ENCODE peak calls at places on chromosomes 1 and 21, in ten cellular contexts. O is thoracic aorta; K is mesendoderm; W is astrocyte; A is CD8-positive, alpha-beta T cell; I is H9; J is HCT116; P is CD8-positive, alpha-beta memory T cell; T is mucosa of descending colon; F is naive thymus-derived CD4-positive, alpha-beta T cell. L is an unnamed sample. For H3K4me1, the result is how much of the 10 kb centered on the place peaks cover.

GRCh38 chr1:66013371-66013770 is 220.7 kb downstream of the PDE4B start:
- DNase-seq in K (no peak), J (no peak), A (no peak), T (no peak), W (no peak), P (no peak), F (no peak), O (no peak), I (no peak), L (no peak)

GRCh38 chr1:111225717-111226400 is 1.7 kb upstream of the CHI3L2 start:
- DNase-seq in T (no peak), W (peak), P (no peak), I (no peak), J (no peak), A (no peak), K (no peak), O (no peak), F (peak), L (no peak)

GRCh38 chr21:31447477-31447876 is 103.4 kb upstream of the TIAM1 start:
- DNase-seq in P (no peak), T (no peak), K (no peak), W (peak), I (no peak), F (no peak), O (no peak), A (no peak), J (no peak), L (no peak)

GRCh38 chr1:1374068-1374860 is 743 bp downstream of the AURKAIP1 start:
- DNase-seq in W (no peak), P (no peak), A (peak), K (no peak), J (no peak), I (no peak), O (no peak), T (peak), F (no peak), L (peak)

GRCh38 chr1:19504796-19505693 is 19.7 kb upstream of the CAPZB start:
- DNase-seq in F (no peak), J (no peak), A (no peak), K (no peak), O (no peak), P (no peak), I (no peak), W (peak), T (no peak), L (no peak)

GRCh38 chr1:166884971-166885370 is 8.9 kb upstream of the TADA1 start:
- DNase-seq in I (no peak), W (no peak), F (no peak), K (no peak), T (no peak), A (no peak), J (no peak), O (no peak), P (no peak), L (no peak)

GRCh38 chr1:37575692-37576091 is 19.0 kb downstream of the DNALI1 start:
- DNase-seq in P (no peak), K (no peak), I (no peak), J (no peak), A (no peak), T (no peak), W (peak), O (no peak), F (no peak), L (no peak)

GRCh38 chr1:15028117-15028516 is 125.4 kb upstream of the TMEM51 start:
- DNase-seq in A (no peak), P (no peak), F (no peak), I (no peak), O (peak), T (peak), J (no peak), K (peak), W (peak), L (no peak)

GRCh38 chr1:36585760-36586072 is 103.0 kb upstream of the CSF3R start:
- DNase-seq in O (no peak), F (no peak), J (no peak), T (no peak), K (no peak), W (peak), I (no peak), A (no peak), P (no peak), L (no peak)

GRCh38 chr1:232335751-232336274 is 294.1 kb downstream of the SIPA1L2 start:
- DNase-seq in P (no peak), A (no peak), T (no peak), I (no peak), K (no peak), W (no peak), J (no peak), O (no peak), F (no peak), L (no peak)

GRCh38 chr1:221532071-221532755 is 209.7 kb downstream of the DUSP10 start:
- DNase-seq in W (no peak), P (no peak), F (no peak), T (no peak), O (no peak), J (no peak), K (no peak), I (no peak), A (no peak), L (no peak)

GRCh38 chr21:45820171-45821091 is 161.1 kb upstream of the COL6A1 start:
- DNase-seq in F (peak), T (peak), P (peak), I (peak), K (peak), W (peak), J (peak), O (no peak), A (peak), L (peak)

GRCh38 chr1:110737206-110737605 is 62.5 kb upstream of the KCNA3 start:
- DNase-seq in I (no peak), T (no peak), F (no peak), W (no peak), P (no peak), O (no peak), K (no peak), A (no peak), J (no peak), L (no peak)

GRCh38 chr1:228267962-228268890 is 60.4 kb downstream of the OBSCN start:
- DNase-seq in K (peak), T (no peak), J (no peak), F (no peak), I (peak), O (no peak), A (no peak), P (no peak), W (no peak), L (no peak)

GRCh38 chr1:59017501-59018231 is 233.8 kb upstream of the JUN start:
- DNase-seq in O (no peak), P (no peak), I (no peak), A (no peak), K (peak), F (no peak), T (no peak), W (peak), J (no peak), L (no peak)
- H3K4me1 ChIP-seq in O (under half), P (under half), I (under half), A (under half), K (under half), F (under half), T (under half), W (under half), J (under half), L (under half)

GRCh38 chr1:198161718-198162090 is 4.9 kb downstream of the NEK7 start:
- DNase-seq in O (no peak), W (no peak), A (no peak), F (no peak), I (no peak), P (no peak), K (no peak), T (no peak), J (no peak), L (no peak)

GRCh38 chr1:198160946-198161614 is 4.3 kb downstream of the NEK7 start:
- DNase-seq in W (no peak), J (no peak), P (no peak), K (no peak), A (no peak), F (no peak), I (no peak), T (no peak), O (no peak), L (no peak)

GRCh38 chr1:198158766-198159589 is 2.2 kb downstream of the NEK7 start:
- DNase-seq in W (peak), T (peak), K (peak), I (peak), F (peak), J (peak), A (peak), O (peak), P (peak), L (peak)

GRCh38 chr1:198165927-198166647 is 9.3 kb downstream of the NEK7 start:
- DNase-seq in T (no peak), O (no peak), A (no peak), F (peak), I (no peak), K (no peak), J (no peak), P (no peak), W (no peak), L (no peak)

GRCh38 chr1:198162091-198162767 is 5.4 kb downstream of the NEK7 start:
- DNase-seq in P (no peak), O (no peak), I (no peak), A (no peak), J (no peak), K (no peak), W (no peak), T (no peak), F (no peak), L (no peak)
- H3K4me1 ChIP-seq in P (half or more), O (under half), I (under half), A (half or more), J (under half), K (under half), W (under half), T (under half), F (half or more), L (under half)

DNA sequence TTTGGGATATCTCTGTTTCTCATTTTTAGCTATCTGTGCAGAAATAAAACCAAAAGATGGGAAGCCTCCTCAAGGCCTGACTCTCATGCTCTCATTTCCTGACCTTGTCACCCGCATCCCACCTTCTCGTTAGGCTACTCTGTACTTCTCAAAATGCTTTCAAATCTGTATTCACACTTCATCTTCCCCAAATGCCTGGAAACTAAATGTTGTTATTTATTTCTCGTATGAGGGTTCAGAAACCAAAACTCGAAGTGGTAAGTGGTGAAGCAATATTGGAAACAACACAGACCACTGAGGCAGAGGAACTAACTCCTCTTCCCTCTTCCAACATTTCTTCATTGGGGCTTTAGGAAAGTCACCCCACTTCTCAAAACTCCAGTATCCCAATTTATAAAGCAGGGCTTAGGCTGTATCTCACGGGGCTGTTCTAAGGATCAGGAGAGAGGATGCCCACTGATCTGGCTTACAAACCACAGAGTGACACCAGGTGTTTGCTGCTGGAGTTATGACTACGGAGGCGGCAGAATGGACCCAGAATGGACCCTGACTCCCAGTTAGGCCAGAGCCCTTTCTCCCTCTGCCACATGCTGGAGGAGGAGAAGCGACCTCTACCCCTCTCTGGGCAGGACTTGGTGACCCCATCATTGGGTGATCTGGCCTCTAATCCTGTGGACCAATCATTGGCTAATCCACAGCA is 3.5 kb downstream of the SLAMF7 start:
- DNase-seq in K (no peak), T (no peak), W (no peak), O (no peak), A (no peak), P (no peak), F (no peak), J (no peak), I (no peak), L (no peak)
- H3K4me1 ChIP-seq in K (under half), T (under half), W (under half), O (under half), A (under half), P (half or more), F (half or more), J (under half), I (under half), L (under half)

GRCh38 chr21:28423521-28423920 is 569.2 kb downstream of the LTN1 start:
- DNase-seq in A (no peak), T (no peak), P (no peak), F (no peak), J (no peak), W (no peak), O (no peak), I (no peak), K (no peak), L (no peak)
- H3K4me1 ChIP-seq in A (under half), T (under half), P (under half), F (under half), J (under half), W (under half), O (under half), I (under half), K (under half), L (under half)

GRCh38 chr1:45583666-45584350 is at the start of gene NASP:
- DNase-seq in W (peak), J (peak), F (peak), K (peak), I (peak), O (peak), P (peak), A (peak), T (peak), L (peak)
- H3K4me1 ChIP-seq in W (under half), J (under half), F (under half), K (under half), I (under half), O (under half), P (under half), A (under half), T (under half), L (under half)

DNA sequence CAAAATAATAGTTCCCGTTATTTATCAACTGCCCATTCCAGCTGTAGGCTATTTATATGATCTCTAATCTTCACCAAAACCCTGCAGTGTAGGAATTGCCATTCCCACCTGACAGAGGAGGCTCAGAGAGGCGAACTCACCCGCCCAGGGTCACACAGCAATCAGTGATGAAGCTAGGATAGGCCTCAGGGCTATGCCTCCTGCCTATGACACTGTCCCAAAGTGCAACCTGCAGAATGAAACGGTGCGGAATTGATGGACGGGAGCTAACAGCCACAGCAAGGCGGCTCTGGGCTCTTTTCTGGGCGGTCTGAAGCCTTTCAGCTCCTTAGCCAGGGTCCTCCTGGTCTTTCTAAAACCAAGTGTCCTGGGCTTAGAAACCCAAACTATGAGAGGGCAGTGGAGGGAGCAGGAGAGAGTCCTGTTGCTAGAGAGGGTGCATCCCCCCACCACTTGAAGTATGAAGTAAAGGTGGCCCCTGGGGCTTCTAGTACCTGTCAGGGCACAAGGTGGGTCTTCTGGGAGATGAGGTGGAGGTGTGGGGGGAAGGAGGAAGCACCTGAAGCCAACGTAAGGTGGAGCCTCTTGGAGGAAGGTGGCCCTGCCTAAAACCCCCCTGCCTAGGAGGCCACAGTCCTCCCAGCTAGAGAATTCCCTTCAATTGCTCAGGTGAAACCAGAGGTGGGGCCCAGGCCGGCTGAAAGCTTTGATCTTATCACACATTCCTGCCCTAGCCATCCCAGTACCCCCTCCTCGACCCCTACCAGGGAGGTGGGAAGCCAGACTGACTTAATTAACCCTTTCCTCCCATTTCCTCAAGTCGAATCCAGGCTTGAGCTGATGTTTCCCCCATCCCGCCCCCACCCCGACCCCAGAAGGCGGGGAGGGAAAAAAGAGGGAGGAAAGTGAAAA is 14.8 kb downstream of the HSPG2 start:
- DNase-seq in F (no peak), O (no peak), I (peak), K (peak), J (no peak), A (no peak), P (no peak), W (no peak), T (no peak), L (no peak)
- H3K4me1 ChIP-seq in F (under half), O (half or more), I (under half), K (under half), J (under half), A (under half), P (under half), W (under half), T (under half), L (half or more)

GRCh38 chr1:182617734-182618288 is 13.6 kb upstream of the RGS16 start:
- DNase-seq in I (no peak), K (peak), O (no peak), W (peak), P (no peak), T (no peak), F (no peak), J (peak), A (no peak), L (no peak)

GRCh38 chr1:182614796-182615451 is 10.7 kb upstream of the RGS16 start:
- DNase-seq in J (no peak), O (peak), P (peak), F (peak), W (peak), K (peak), I (peak), A (peak), T (peak), L (peak)

GRCh38 chr1:182616130-182617074 is 12.2 kb upstream of the RGS16 start:
- DNase-seq in O (peak), J (no peak), K (peak), I (peak), T (peak), F (peak), W (peak), P (peak), A (peak), L (peak)

GRCh38 chr1:182617075-182617429 is 12.9 kb upstream of the RGS16 start:
- DNase-seq in A (no peak), O (no peak), P (no peak), T (no peak), W (no peak), J (no peak), F (no peak), I (no peak), K (no peak), L (no peak)

GRCh38 chr1:182615468-182616129 is 11.4 kb upstream of the RGS16 start:
- DNase-seq in A (peak), J (no peak), O (peak), K (peak), F (no peak), T (peak), W (peak), P (peak), I (no peak), L (peak)
- H3K4me1 ChIP-seq in A (under half), J (under half), O (under half), K (under half), F (under half), T (under half), W (under half), P (under half), I (under half), L (under half)

L was measured in upper lobe of right lung.